ENCODE peak calls at places on chromosome 6, in ten cellular contexts. E, H, F, V, B, R, I, J, A and S are unnamed samples. For H3K4me1, the result is how much of the 10 kb centered on the place peaks cover.

GRCh38 chr6:6872924-6873344 is 234.8 kb upstream of the RREB1 start:
- DNase-seq in E (no peak), H (no peak), F (no peak), V (no peak), B (no peak), R (no peak), I (no peak), J (no peak), A (no peak), S (no peak)

GRCh38 chr6:160088069-160088773 is 33.4 kb upstream of the SLC22A1 start:
- DNase-seq in E (peak), H (peak), F (no peak), V (peak), B (peak), R (no peak), I (no peak), J (no peak), A (peak), S (peak)

GRCh38 chr6:165260462-165260861 is 48.9 kb downstream of the C6orf118 start:
- DNase-seq in E (no peak), H (no peak), F (no peak), V (no peak), B (no peak), R (no peak), I (no peak), J (no peak), A (no peak), S (no peak)

GRCh38 chr6:89146748-89147715 is 1.2 kb downstream of the PM20D2 start:
- DNase-seq in E (peak), H (no peak), F (no peak), V (peak), B (no peak), R (no peak), I (peak), J (no peak), A (peak), S (peak)

GRCh38 chr6:154995241-154996162 is at the start of gene TIAM2:
- DNase-seq in E (no peak), H (no peak), F (no peak), V (no peak), B (no peak), R (no peak), I (no peak), J (no peak), A (peak), S (peak)

GRCh38 chr6:77822265-77822664 is 169.4 kb downstream of the MEI4 start:
- DNase-seq in E (no peak), H (no peak), F (no peak), V (no peak), B (no peak), R (no peak), I (no peak), J (no peak), A (no peak), S (no peak)

GRCh38 chr6:108621117-108621516 is 60.4 kb downstream of the FOXO3 start:
- DNase-seq in E (peak), H (no peak), F (no peak), V (peak), B (peak), R (no peak), I (peak), J (no peak), A (no peak), S (no peak)

GRCh38 chr6:109482913-109483743 is at the start of gene ZBTB24:
- DNase-seq in E (peak), H (peak), F (peak), V (peak), B (peak), R (peak), I (peak), J (peak), A (peak), S (peak)

GRCh38 chr6:18350271-18350670 is 36.9 kb upstream of the RNF144B start:
- DNase-seq in E (no peak), H (no peak), F (no peak), V (no peak), B (no peak), R (no peak), I (no peak), J (no peak), A (no peak), S (no peak)

GRCh38 chr6:26103141-26103769 is 16.0 kb downstream of the HFE start:
- DNase-seq in E (no peak), H (no peak), F (no peak), V (peak), B (no peak), R (no peak), I (no peak), J (no peak), A (peak), S (no peak)

GRCh38 chr6:87154641-87155271 is 609 bp upstream of the ZNF292 start:
- DNase-seq in E (no peak), H (no peak), F (no peak), V (peak), B (no peak), R (no peak), I (peak), J (no peak), A (peak), S (peak)

GRCh38 chr6:89993411-89993810 is 99.1 kb downstream of the GJA10 start:
- DNase-seq in E (no peak), H (no peak), F (no peak), V (no peak), B (no peak), R (no peak), I (no peak), J (no peak), A (no peak), S (no peak)

GRCh38 chr6:151164383-151164782 is 75.4 kb upstream of the AKAP12 start:
- DNase-seq in E (no peak), H (no peak), F (no peak), V (no peak), B (no peak), R (no peak), I (no peak), J (no peak), A (no peak), S (no peak)

GRCh38 chr6:152348116-152348515 is 289.0 kb downstream of the SYNE1 start:
- DNase-seq in E (no peak), H (no peak), F (no peak), V (peak), B (no peak), R (no peak), I (no peak), J (no peak), A (no peak), S (no peak)

GRCh38 chr6:143197377-143197776 is 136.7 kb downstream of the AIG1 start:
- DNase-seq in E (no peak), H (no peak), F (no peak), V (no peak), B (no peak), R (no peak), I (no peak), J (no peak), A (no peak), S (no peak)

GRCh38 chr6:87172292-87172691 is 16.9 kb downstream of the ZNF292 start:
- DNase-seq in E (no peak), H (no peak), F (no peak), V (no peak), B (no peak), R (no peak), I (no peak), J (no peak), A (no peak), S (no peak)

GRCh38 chr6:11848852-11849731 is 70.5 kb upstream of the ADTRP start:
- DNase-seq in E (peak), H (no peak), F (no peak), V (peak), B (no peak), R (no peak), I (no peak), J (no peak), A (no peak), S (no peak)

GRCh38 chr6:54929245-54929909 is 82.8 kb downstream of the FAM83B start:
- DNase-seq in E (no peak), H (no peak), F (no peak), V (no peak), B (no peak), R (no peak), I (no peak), J (no peak), A (peak), S (no peak)

GRCh38 chr6:159267165-159267564 is 98.0 kb downstream of the FNDC1 start:
- DNase-seq in E (no peak), H (no peak), F (no peak), V (no peak), B (no peak), R (no peak), I (no peak), J (no peak), A (no peak), S (peak)

GRCh38 chr6:43368517-43369160 is 808 bp downstream of the ZNF318 start:
- DNase-seq in E (peak), H (peak), F (no peak), V (peak), B (peak), R (no peak), I (no peak), J (no peak), A (peak), S (peak)

GRCh38 chr6:11663519-11663918 is 115.1 kb downstream of the ADTRP start:
- DNase-seq in E (no peak), H (no peak), F (no peak), V (no peak), B (no peak), R (no peak), I (no peak), J (no peak), A (no peak), S (no peak)

GRCh38 chr6:25360611-25361010 is 81.4 kb downstream of the CARMIL1 start:
- DNase-seq in E (no peak), H (no peak), F (no peak), V (peak), B (no peak), R (no peak), I (no peak), J (no peak), A (no peak), S (no peak)

GRCh38 chr6:142845143-142845571 is 99.8 kb downstream of the HIVEP2 start:
- DNase-seq in E (no peak), H (no peak), F (no peak), V (no peak), B (no peak), R (no peak), I (no peak), J (no peak), A (no peak), S (no peak)

GRCh38 chr6:7401103-7401502 is 11.5 kb downstream of the RIOK1 start:
- DNase-seq in E (no peak), H (no peak), F (no peak), V (peak), B (no peak), R (no peak), I (no peak), J (no peak), A (no peak), S (no peak)

GRCh38 chr6:13398421-13398994 is 70.2 kb upstream of the TBC1D7 start:
- DNase-seq in E (no peak), H (no peak), F (no peak), V (no peak), B (no peak), R (no peak), I (no peak), J (no peak), A (no peak), S (no peak)

GRCh38 chr6:95496769-95497426 is 80.4 kb upstream of the MANEA start:
- DNase-seq in E (no peak), H (no peak), F (no peak), V (no peak), B (no peak), R (no peak), I (no peak), J (no peak), A (no peak), S (no peak)

GRCh38 chr6:126831461-126831860 is 287.0 kb upstream of the RSPO3 start:
- DNase-seq in E (no peak), H (no peak), F (no peak), V (no peak), B (no peak), R (no peak), I (no peak), J (no peak), A (no peak), S (no peak)

GRCh38 chr6:87742106-87742505 is 40.1 kb upstream of the AKIRIN2 start:
- DNase-seq in E (peak), H (no peak), F (no peak), V (no peak), B (peak), R (no peak), I (no peak), J (peak), A (no peak), S (no peak)

GRCh38 chr6:72748759-72749158 is 126.9 kb downstream of the KCNQ5 start:
- DNase-seq in E (no peak), H (no peak), F (no peak), V (peak), B (no peak), R (no peak), I (no peak), J (no peak), A (peak), S (no peak)

GRCh38 chr6:3119040-3119723 is 671 bp downstream of the BPHL start:
- DNase-seq in E (peak), H (no peak), F (no peak), V (peak), B (no peak), R (no peak), I (no peak), J (no peak), A (peak), S (peak)

GRCh38 chr6:27829453-27830211 is 82.6 kb downstream of the OR2B2 start:
- DNase-seq in E (no peak), H (no peak), F (no peak), V (peak), B (no peak), R (no peak), I (no peak), J (no peak), A (no peak), S (no peak)

GRCh38 chr6:80165143-80165542 is 58.7 kb downstream of the BCKDHB start:
- DNase-seq in E (no peak), H (no peak), F (no peak), V (peak), B (no peak), R (no peak), I (no peak), J (no peak), A (no peak), S (no peak)

GRCh38 chr6:21780601-21781000 is 187.1 kb downstream of the SOX4 start:
- DNase-seq in E (no peak), H (no peak), F (no peak), V (no peak), B (no peak), R (no peak), I (no peak), J (no peak), A (no peak), S (no peak)

GRCh38 chr6:41939091-41939847 is 2.3 kb downstream of the CCND3 start:
- DNase-seq in E (peak), H (peak), F (no peak), V (peak), B (peak), R (no peak), I (no peak), J (no peak), A (no peak), S (peak)

DNA sequence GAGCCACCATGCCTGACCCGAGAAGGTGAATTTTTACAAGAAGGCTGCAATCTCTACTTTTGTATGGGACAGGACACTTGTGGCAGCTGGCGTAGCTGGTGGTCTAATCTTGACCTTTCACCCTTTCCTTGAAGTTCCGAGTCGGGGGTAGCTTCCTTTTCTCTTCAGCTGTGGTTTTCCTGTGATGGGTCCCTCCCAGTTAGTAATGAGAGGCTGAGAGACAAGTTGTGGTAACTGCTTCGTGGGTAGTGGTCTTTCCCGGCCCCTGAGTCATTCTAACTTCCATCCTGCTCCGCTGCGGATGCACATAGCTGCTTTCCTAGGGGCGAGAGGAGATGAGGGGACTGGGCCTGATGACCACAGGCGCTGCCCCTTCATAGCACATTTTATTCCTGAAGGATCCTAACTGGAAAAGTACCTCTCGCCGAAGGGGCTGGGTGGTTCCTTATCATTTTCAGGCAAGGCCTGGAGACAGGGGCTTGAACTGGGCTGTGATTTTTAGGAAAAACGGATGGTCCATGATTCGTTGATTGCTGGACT is 3.1 kb downstream of the SYNJ2 start:
- DNase-seq in E (no peak), H (no peak), F (no peak), V (no peak), B (no peak), R (peak), I (no peak), J (no peak), A (no peak), S (no peak)
- TF ChIP-seq POLR2A in E (no peak), H (no peak), F (no peak), V (no peak), B (no peak), R (no peak), I (no peak), J (no peak), A (no peak), S (no peak)

DNA sequence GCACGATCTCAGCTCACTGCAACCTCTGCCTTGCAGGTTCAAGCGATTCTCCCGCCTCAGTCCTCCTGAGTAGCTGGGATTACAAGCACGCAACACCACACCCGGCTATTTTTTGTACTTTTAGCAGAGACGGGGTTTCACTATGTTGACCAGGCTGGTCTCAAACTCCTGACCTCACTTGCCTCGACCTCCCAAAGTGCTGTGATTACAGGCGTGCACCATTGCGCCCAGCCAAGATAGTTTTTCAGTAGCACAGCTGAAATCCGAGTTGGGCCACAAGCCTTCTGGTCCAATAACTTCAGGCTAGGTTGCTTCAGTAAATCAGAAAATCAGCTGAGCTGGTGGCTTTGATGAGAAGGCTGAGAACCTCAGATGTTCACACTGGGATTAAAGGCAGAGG is 65.7 kb downstream of the TRAM2 start:
- DNase-seq in E (no peak), H (no peak), F (no peak), V (no peak), B (no peak), R (no peak), I (no peak), J (no peak), A (no peak), S (no peak)
- H3K4me1 ChIP-seq in E (under half), H (under half), F (under half), V (under half), B (under half), R (under half), I (under half), J (under half), A (half or more), S (under half)

GRCh38 chr6:46509981-46510510 is 18.8 kb upstream of the RCAN2 start:
- DNase-seq in E (no peak), H (no peak), F (no peak), V (no peak), B (no peak), R (no peak), I (no peak), J (no peak), A (no peak), S (no peak)

GRCh38 chr6:46511320-46511719 is 20.1 kb upstream of the RCAN2 start:
- DNase-seq in E (no peak), H (no peak), F (no peak), V (no peak), B (no peak), R (no peak), I (no peak), J (no peak), A (no peak), S (no peak)

GRCh38 chr6:46509063-46509462 is 17.8 kb upstream of the RCAN2 start:
- DNase-seq in E (peak), H (no peak), F (no peak), V (no peak), B (no peak), R (no peak), I (peak), J (no peak), A (no peak), S (no peak)

GRCh38 chr6:46510656-46511055 is 19.4 kb upstream of the RCAN2 start:
- DNase-seq in E (peak), H (peak), F (no peak), V (no peak), B (no peak), R (no peak), I (no peak), J (no peak), A (no peak), S (peak)

DNA sequence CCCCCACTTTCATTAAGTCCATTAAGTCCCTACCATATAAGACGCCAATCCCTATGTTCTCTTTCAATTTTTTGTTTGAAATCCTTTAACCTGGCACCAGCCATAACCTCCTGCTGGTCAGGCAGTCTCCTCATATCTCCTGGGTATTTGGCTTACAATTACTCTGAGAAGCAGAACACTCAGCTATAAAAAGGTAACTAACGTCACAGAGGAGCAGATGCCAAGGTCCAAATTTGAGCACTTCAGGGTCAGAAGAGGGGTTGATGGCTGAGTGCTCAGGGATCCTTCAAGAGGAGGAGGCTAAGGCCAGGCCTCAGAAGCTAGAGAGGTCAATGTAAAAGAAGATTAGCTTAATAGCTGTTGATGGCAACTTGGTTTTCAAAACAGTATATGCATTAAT is 22.3 kb upstream of the RCAN2 start:
- DNase-seq in E (no peak), H (no peak), F (no peak), V (no peak), B (no peak), R (no peak), I (no peak), J (no peak), A (no peak), S (no peak)
- TF ChIP-seq CTCF in E (no peak), H (no peak), F (no peak), V (no peak), B (no peak), R (no peak), I (no peak), J (no peak), A (no peak), S (no peak)

GRCh38 chr6:157531986-157532365 is 151.0 kb downstream of the ZDHHC14 start:
- DNase-seq in E (no peak), H (no peak), F (no peak), V (no peak), B (no peak), R (no peak), I (no peak), J (no peak), A (no peak), S (no peak)

GRCh38 chr6:157532963-157533362 is 152.0 kb downstream of the ZDHHC14 start:
- DNase-seq in E (no peak), H (no peak), F (no peak), V (no peak), B (no peak), R (no peak), I (no peak), J (no peak), A (no peak), S (no peak)

GRCh38 chr6:157530126-157530525 is 149.1 kb downstream of the ZDHHC14 start:
- DNase-seq in E (no peak), H (no peak), F (no peak), V (no peak), B (no peak), R (no peak), I (no peak), J (no peak), A (no peak), S (no peak)

GRCh38 chr6:157530724-157531168 is 149.8 kb downstream of the ZDHHC14 start:
- DNase-seq in E (no peak), H (no peak), F (no peak), V (no peak), B (no peak), R (no peak), I (no peak), J (no peak), A (no peak), S (no peak)

GRCh38 chr6:157531169-157531985 is 150.4 kb downstream of the ZDHHC14 start:
- DNase-seq in E (peak), H (no peak), F (no peak), V (no peak), B (peak), R (no peak), I (peak), J (no peak), A (no peak), S (no peak)
- TF ChIP-seq POLR2A in E (no peak), H (no peak), F (no peak), V (no peak), B (peak), R (no peak), I (no peak), J (peak), A (no peak), S (no peak)

GRCh38 chr6:37556884-37557644 is 57.4 kb upstream of the CCDC167 start:
- DNase-seq in E (no peak), H (no peak), F (no peak), V (no peak), B (no peak), R (no peak), I (no peak), J (peak), A (no peak), S (no peak)
- H3K4me1 ChIP-seq in E (under half), H (under half), F (under half), V (under half), B (under half), R (under half), I (under half), J (under half), A (under half), S (under half)